ENCODE peak calls at places on chromosomes 3 and 15, in six cellular contexts. One of them, this sample, is unnamed.

GRCh38 chr3:133206921-133207320 is 168.7 kb downstream of the TMEM108 start:
- DNase-seq in body of pancreas: no peak
- DNase-seq in ovary: no peak
- DNase-seq in pancreas: no peak
- DNase-seq in PC-9: no peak
- DNase-seq in A549: no peak
- DNase-seq in this sample: no peak

GRCh38 chr3:78139166-78139565 is 1099.3 kb downstream of the ROBO2 start:
- DNase-seq in body of pancreas: no peak
- DNase-seq in ovary: no peak
- DNase-seq in pancreas: no peak
- DNase-seq in PC-9: no peak
- DNase-seq in A549: no peak
- DNase-seq in this sample: peak

GRCh38 chr3:112605285-112605684 is 35.7 kb downstream of the CCDC80 start:
- DNase-seq in body of pancreas: no peak
- DNase-seq in ovary: no peak
- DNase-seq in pancreas: no peak
- DNase-seq in PC-9: no peak
- DNase-seq in A549: peak
- DNase-seq in this sample: peak

GRCh38 chr3:188309437-188310269 is 155.7 kb downstream of the LPP start:
- DNase-seq in body of pancreas: no peak
- DNase-seq in ovary: no peak
- DNase-seq in pancreas: no peak
- DNase-seq in PC-9: no peak
- DNase-seq in A549: no peak
- DNase-seq in this sample: no peak

GRCh38 chr15:69668963-69669362 is 216.3 kb downstream of the RPLP1 start:
- DNase-seq in body of pancreas: no peak
- DNase-seq in ovary: no peak
- DNase-seq in pancreas: no peak
- DNase-seq in PC-9: no peak
- DNase-seq in A549: no peak
- DNase-seq in this sample: no peak

GRCh38 chr3:27656790-27657189 is 65.3 kb downstream of the EOMES start:
- DNase-seq in body of pancreas: no peak
- DNase-seq in ovary: no peak
- DNase-seq in pancreas: no peak
- DNase-seq in PC-9: no peak
- DNase-seq in A549: no peak
- DNase-seq in this sample: no peak

GRCh38 chr3:101780661-101781060 is 1.6 kb downstream of the NXPE3 start:
- DNase-seq in body of pancreas: no peak
- DNase-seq in ovary: peak
- DNase-seq in pancreas: no peak
- DNase-seq in PC-9: no peak
- DNase-seq in A549: peak
- DNase-seq in this sample: peak

GRCh38 chr3:10983219-10983916 is 9.2 kb upstream of the SLC6A1 start:
- DNase-seq in body of pancreas: peak
- DNase-seq in ovary: no peak
- DNase-seq in pancreas: no peak
- DNase-seq in PC-9: peak
- DNase-seq in A549: peak
- DNase-seq in this sample: no peak

GRCh38 chr3:60582285-60582684 is 669.0 kb downstream of the FHIT start:
- DNase-seq in body of pancreas: no peak
- DNase-seq in ovary: no peak
- DNase-seq in pancreas: no peak
- DNase-seq in PC-9: no peak
- DNase-seq in A549: no peak
- DNase-seq in this sample: no peak

GRCh38 chr3:60584250-60584649 is 667.0 kb downstream of the FHIT start:
- DNase-seq in body of pancreas: no peak
- DNase-seq in ovary: no peak
- DNase-seq in pancreas: no peak
- DNase-seq in PC-9: no peak
- DNase-seq in A549: no peak
- DNase-seq in this sample: peak

GRCh38 chr3:60580826-60581225 is 670.4 kb downstream of the FHIT start:
- DNase-seq in body of pancreas: no peak
- DNase-seq in ovary: no peak
- DNase-seq in pancreas: no peak
- DNase-seq in PC-9: no peak
- DNase-seq in A549: no peak
- DNase-seq in this sample: no peak

GRCh38 chr3:60588806-60589205 is 662.4 kb downstream of the FHIT start:
- DNase-seq in body of pancreas: no peak
- DNase-seq in ovary: no peak
- DNase-seq in pancreas: no peak
- DNase-seq in PC-9: peak
- DNase-seq in A549: peak
- DNase-seq in this sample: peak

DNA sequence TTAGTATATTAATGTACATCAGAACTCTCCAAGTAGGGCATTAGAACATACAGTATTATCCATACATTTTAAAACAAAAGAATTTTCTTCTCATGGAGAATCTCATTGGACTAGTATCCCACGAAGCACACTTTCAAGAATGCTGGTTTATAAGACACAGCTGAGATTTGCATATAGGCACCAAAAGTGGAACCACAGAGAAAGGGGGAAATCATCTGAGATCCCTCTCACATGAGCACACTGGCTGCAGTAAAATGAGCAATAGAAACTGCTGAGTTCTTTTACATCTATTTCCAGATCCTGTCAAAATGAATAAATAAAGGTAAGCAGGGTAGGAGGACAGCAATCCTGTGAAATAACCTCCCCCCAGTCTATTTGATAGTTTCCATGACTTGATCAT is 665.3 kb downstream of the FHIT start:
- DNase-seq in body of pancreas: no peak
- DNase-seq in ovary: no peak
- DNase-seq in pancreas: no peak
- DNase-seq in PC-9: no peak
- DNase-seq in A549: no peak
- DNase-seq in this sample: no peak
- H3K4me3 ChIP-seq in body of pancreas: no peak
- H3K4me3 ChIP-seq in ovary: no peak
- H3K4me3 ChIP-seq in pancreas: no peak
- H3K4me3 ChIP-seq in PC-9: no peak
- H3K4me3 ChIP-seq in A549: no peak
- H3K4me3 ChIP-seq in this sample: no peak

DNA sequence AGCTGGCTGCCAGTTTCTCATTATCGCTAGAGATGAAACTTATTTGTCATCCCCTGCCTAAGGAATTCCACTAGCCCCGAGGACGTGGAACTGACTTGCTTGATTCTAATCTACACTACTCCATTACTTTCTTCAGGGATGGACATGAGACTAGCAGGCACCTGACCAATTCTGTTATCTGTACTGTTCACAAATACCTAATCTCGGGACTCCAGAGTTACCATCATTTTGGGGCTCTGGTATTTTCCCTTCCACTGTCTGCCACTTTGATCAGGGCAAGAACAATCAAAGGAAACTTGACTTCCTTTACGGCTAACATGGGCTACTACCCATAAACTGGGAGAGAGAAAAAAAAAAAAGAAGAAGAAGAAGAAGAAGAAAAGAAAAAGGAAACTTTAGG is 27.8 kb downstream of the BMF start:
- DNase-seq in body of pancreas: no peak
- DNase-seq in ovary: peak
- DNase-seq in pancreas: no peak
- DNase-seq in PC-9: no peak
- DNase-seq in A549: no peak
- DNase-seq in this sample: no peak
- H3K27ac ChIP-seq in body of pancreas: peak
- H3K27ac ChIP-seq in ovary: peak
- H3K27ac ChIP-seq in pancreas: no peak
- H3K27ac ChIP-seq in PC-9: no peak
- H3K27ac ChIP-seq in A549: no peak
- H3K27ac ChIP-seq in this sample: peak

GRCh38 chr3:184674626-184675025 is 37.2 kb downstream of the MAGEF1 start:
- DNase-seq in body of pancreas: no peak
- DNase-seq in ovary: no peak
- DNase-seq in pancreas: no peak
- DNase-seq in PC-9: no peak
- DNase-seq in A549: no peak
- DNase-seq in this sample: no peak

GRCh38 chr3:184672972-184673875 is 38.6 kb downstream of the MAGEF1 start:
- DNase-seq in body of pancreas: no peak
- DNase-seq in ovary: no peak
- DNase-seq in pancreas: no peak
- DNase-seq in PC-9: no peak
- DNase-seq in A549: no peak
- DNase-seq in this sample: no peak

GRCh38 chr3:184669578-184669977 is 42.3 kb downstream of the MAGEF1 start:
- DNase-seq in body of pancreas: no peak
- DNase-seq in ovary: no peak
- DNase-seq in pancreas: no peak
- DNase-seq in PC-9: no peak
- DNase-seq in A549: no peak
- DNase-seq in this sample: no peak

GRCh38 chr3:184670091-184670602 is 41.7 kb downstream of the MAGEF1 start:
- DNase-seq in body of pancreas: no peak
- DNase-seq in ovary: no peak
- DNase-seq in pancreas: no peak
- DNase-seq in PC-9: no peak
- DNase-seq in A549: no peak
- DNase-seq in this sample: no peak

DNA sequence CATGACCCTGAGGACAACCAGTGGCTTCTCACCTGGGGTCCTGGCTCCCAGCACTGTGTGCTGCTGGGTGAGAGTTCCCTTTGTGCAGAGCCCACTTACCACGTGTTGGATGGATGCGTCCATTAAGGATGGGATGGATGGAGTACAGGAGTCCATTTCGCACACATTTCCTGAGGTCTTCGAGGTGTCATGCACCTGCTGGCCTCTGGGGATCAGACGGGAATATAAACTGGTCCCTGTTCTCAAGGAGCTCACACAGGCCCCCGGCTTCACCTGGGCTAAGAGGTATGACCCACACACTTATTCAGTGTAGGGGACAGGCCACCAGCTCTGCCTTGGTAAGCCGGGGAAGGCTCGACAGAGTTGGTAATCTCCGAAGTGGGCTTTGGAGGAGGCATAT is 39.5 kb downstream of the MAGEF1 start:
- DNase-seq in body of pancreas: no peak
- DNase-seq in ovary: no peak
- DNase-seq in pancreas: no peak
- DNase-seq in PC-9: no peak
- DNase-seq in A549: no peak
- DNase-seq in this sample: no peak
- TF ChIP-seq CTCF in body of pancreas: no peak
- TF ChIP-seq CTCF in ovary: no peak
- TF ChIP-seq CTCF in pancreas: no peak
- TF ChIP-seq CTCF in PC-9: no peak
- TF ChIP-seq CTCF in A549: no peak
- TF ChIP-seq CTCF in this sample: no peak

GRCh38 chr15:25058080-25058785 is 103.4 kb downstream of the SNRPN start:
- DNase-seq in body of pancreas: peak
- DNase-seq in ovary: no peak
- DNase-seq in pancreas: no peak
- DNase-seq in PC-9: no peak
- DNase-seq in A549: no peak
- DNase-seq in this sample: no peak
- H3K4me3 ChIP-seq in body of pancreas: no peak
- H3K4me3 ChIP-seq in ovary: no peak
- H3K4me3 ChIP-seq in pancreas: no peak
- H3K4me3 ChIP-seq in PC-9: no peak
- H3K4me3 ChIP-seq in A549: no peak
- H3K4me3 ChIP-seq in this sample: no peak